ENCODE peak calls at places on chromosome 21, in nine cellular contexts. D is left lung, N is brain microvascular endothelial cell, B is IMR-90, C is H1, Y is endodermal cell, F is Peyer's patch, E is body of pancreas, W is psoas muscle. O is an unnamed sample.

GRCh38 chr21:31750843-31751242 is 18.9 kb upstream of the SCAF4 start:
- DNase-seq in W (no peak), Y (no peak), N (peak; percentile 2), C (no peak), E (no peak), F (no peak), B (peak; percentile 56), D (no peak), O (no peak)

GRCh38 chr21:30646904-30647303 is 4.2 kb downstream of the KRTAP20-3 start:
- DNase-seq in W (no peak), E (no peak), D (no peak), C (no peak), F (no peak), B (no peak), Y (no peak), N (no peak), O (no peak)

GRCh38 chr21:33196956-33197374 is 32.8 kb upstream of the IFNAR2 start:
- DNase-seq in B (peak; percentile 62), F (peak; percentile 53), D (peak; percentile 66), Y (peak; percentile 91), E (peak; percentile 69), N (peak; percentile 47), W (peak; percentile 35), C (peak; percentile 77), O (peak; percentile 47)

GRCh38 chr21:28393279-28393678 is 599.4 kb downstream of the LTN1 start:
- DNase-seq in N (no peak), B (peak; percentile 21), D (no peak), Y (no peak), C (no peak), W (no peak), F (no peak), E (peak; percentile 86), O (no peak)

GRCh38 chr21:33654412-33654811 is 12.1 kb downstream of the ITSN1 start:
- DNase-seq in W (no peak), F (no peak), Y (peak; percentile 33), B (no peak), C (no peak), D (no peak), E (no peak), N (no peak), O (no peak)

GRCh38 chr21:16534408-16535099 is 804.8 kb downstream of the USP25 start:
- DNase-seq in Y (no peak), D (peak; percentile 56), W (peak; percentile 75), B (peak; percentile 32), N (no peak), F (no peak), C (no peak), E (peak; percentile 68), O (peak; percentile 80)

GRCh38 chr21:33396966-33397365 is 6.2 kb upstream of the IFNGR2 start:
- DNase-seq in F (no peak), E (no peak), W (no peak), C (no peak), D (no peak), B (peak; percentile 82), N (peak; percentile 85), Y (no peak), O (peak; percentile 47)

GRCh38 chr21:32382108-32382601 is 10.7 kb downstream of the URB1 start:
- DNase-seq in E (no peak), Y (no peak), B (peak; percentile 36), F (no peak), D (no peak), C (no peak), N (no peak), W (no peak), O (no peak)

GRCh38 chr21:44896561-44897286 is 23.2 kb upstream of the PTTG1IP start:
- DNase-seq in Y (no peak), E (no peak), C (no peak), W (peak; percentile 11), N (no peak), D (no peak), F (no peak), B (no peak), O (no peak)

GRCh38 chr21:44893948-44894656 is 20.6 kb upstream of the PTTG1IP start:
- DNase-seq in W (peak; percentile 4), N (no peak), Y (no peak), C (no peak), F (no peak), E (no peak), B (no peak), D (no peak), O (peak; percentile 2)

GRCh38 chr21:44893278-44893556 is 19.7 kb upstream of the PTTG1IP start:
- DNase-seq in E (no peak), C (no peak), D (no peak), N (no peak), W (no peak), F (no peak), B (no peak), Y (no peak), O (no peak)

GRCh38 chr21:44895859-44896258 is 22.4 kb upstream of the PTTG1IP start:
- DNase-seq in N (no peak), F (no peak), Y (no peak), E (no peak), W (peak; percentile 8), D (no peak), C (no peak), B (no peak), O (no peak)

DNA sequence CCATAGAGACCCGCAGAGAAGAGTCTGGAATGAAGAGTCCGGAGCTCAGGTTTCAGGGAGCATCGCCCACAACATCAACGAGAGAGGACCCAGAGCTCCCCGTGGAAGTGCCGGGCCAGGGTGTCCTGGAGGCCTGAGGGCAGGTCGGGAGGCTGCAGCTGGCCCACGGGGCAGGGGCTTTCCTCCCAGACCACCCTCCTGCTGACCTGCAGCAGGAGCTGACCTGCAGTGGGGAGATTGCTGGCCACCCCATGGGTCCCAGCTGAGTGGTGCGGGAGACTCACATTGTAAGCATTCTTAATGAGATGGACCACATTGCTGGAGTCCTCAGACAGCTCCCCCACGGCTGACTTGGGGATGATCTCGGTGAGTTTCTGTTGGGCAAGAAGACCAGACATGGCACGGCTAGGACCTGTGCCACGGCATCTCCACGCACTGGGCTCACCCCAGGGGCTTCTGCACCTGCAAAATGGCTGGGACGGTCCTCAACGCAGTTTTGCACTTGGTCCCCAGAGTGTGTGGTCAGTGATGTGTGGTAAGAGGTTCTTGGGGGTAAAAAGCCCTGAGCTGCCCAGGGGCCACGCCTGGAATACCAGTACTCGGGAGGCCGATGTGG is 21.3 kb upstream of the PTTG1IP start:
- DNase-seq in N (no peak), W (peak; percentile 7), Y (no peak), D (no peak), B (no peak), F (no peak), C (no peak), E (no peak), O (no peak)
- H3K36me3 ChIP-seq in N (no peaks in the 10 kb centered on the region), W (no peaks in the 10 kb centered on the region), Y (no peaks in the 10 kb centered on the region), D (no peaks in the 10 kb centered on the region), B (no peaks in the 10 kb centered on the region), F (no peaks in the 10 kb centered on the region), C (no peaks in the 10 kb centered on the region), E (no peaks in the 10 kb centered on the region), O (no peaks in the 10 kb centered on the region)

GRCh38 chr21:34844924-34845238 is 176.1 kb downstream of the CLIC6 start:
- DNase-seq in D (no peak), F (no peak), C (no peak), E (no peak), W (no peak), Y (peak; percentile 72), N (no peak), B (no peak), O (no peak)
- H3K4me3 ChIP-seq in D (no peak overlapping the region), F (no peak overlapping the region), C (no peak overlapping the region), E (no peak overlapping the region), W (no peak overlapping the region), Y (no peak overlapping the region), N (no peak overlapping the region), B (no peak overlapping the region), O (no peak overlapping the region)

DNA sequence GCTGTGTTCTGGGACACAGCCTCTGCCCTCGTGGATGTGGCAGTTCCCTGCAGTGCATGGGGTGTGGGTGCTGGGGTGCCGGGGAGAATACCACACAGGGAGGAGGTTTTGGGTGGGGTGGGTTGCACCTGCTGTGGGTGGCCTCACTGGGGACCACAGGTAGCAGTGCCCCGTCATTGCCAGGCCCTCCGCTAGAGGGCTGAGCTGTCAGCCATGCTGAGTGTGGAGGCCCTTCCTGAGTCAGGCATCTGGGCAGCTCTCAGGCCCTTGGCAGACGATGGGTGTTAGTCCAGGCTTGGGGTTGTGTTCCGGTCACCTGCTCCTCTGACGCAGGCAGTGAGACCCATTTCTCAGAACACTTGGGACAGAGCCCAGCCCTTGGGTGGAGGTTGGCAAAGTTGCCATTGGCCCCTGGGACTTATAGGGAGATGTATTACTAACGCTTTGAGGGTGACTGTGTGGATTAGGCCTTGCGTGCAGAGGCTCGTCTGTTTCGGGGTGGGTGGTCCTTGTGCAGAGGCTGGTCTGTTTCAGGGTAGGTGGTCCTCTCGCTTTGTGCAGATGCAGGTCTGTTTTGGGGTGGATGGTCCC is 23.9 kb downstream of the PCNT start:
- DNase-seq in N (no peak), Y (peak; percentile 63), E (no peak), B (no peak), W (peak; percentile 89), F (no peak), C (no peak), D (no peak), O (peak; percentile 52)
- TF ChIP-seq CTCF in N (peak; percentile 22), Y (peak; percentile 47), E (no peak), B (no peak), W (peak; percentile 78), F (no peak), C (peak; percentile 50), D (no peak), O (peak; percentile 20)

GRCh38 chr21:42764883-42765282 is 111.5 kb downstream of the PDE9A start:
- DNase-seq in F (no peak), E (no peak), C (no peak), W (no peak), Y (no peak), N (no peak), D (no peak), B (no peak), O (no peak)

GRCh38 chr21:42765656-42766055 is 112.2 kb downstream of the PDE9A start:
- DNase-seq in F (no peak), Y (no peak), N (no peak), B (no peak), C (no peak), W (no peak), D (no peak), E (no peak), O (no peak)

GRCh38 chr21:42768324-42769121 is 110.8 kb downstream of the WDR4 start:
- DNase-seq in E (no peak), B (no peak), D (no peak), N (no peak), W (no peak), F (no peak), C (no peak), Y (no peak), O (no peak)

GRCh38 chr21:42767561-42767835 is 111.8 kb downstream of the WDR4 start:
- DNase-seq in F (no peak), C (no peak), B (no peak), E (no peak), Y (no peak), N (no peak), D (no peak), W (no peak), O (no peak)

GRCh38 chr21:42766756-42767560 is 112.4 kb downstream of the WDR4 start:
- DNase-seq in E (no peak), N (no peak), C (no peak), Y (no peak), D (no peak), B (no peak), W (no peak), F (no peak), O (no peak)
- H3K36me3 ChIP-seq in E (no peaks in the 10 kb centered on the region), N (no peaks in the 10 kb centered on the region), C (peaks cover 53% of the 10 kb centered on the region), Y (peaks cover 69% of the 10 kb centered on the region), D (no peaks in the 10 kb centered on the region), B (peaks cover 9% of the 10 kb centered on the region), W (no peaks in the 10 kb centered on the region), F (no peaks in the 10 kb centered on the region), O (peaks cover 53% of the 10 kb centered on the region)

O was measured in heart right ventricle.